ENCODE peak calls at places on chromosomes 7 and 10, in seven cellular contexts. One of them, this sample, is unnamed. For H3K9me3 and H3K4me1, the result is how much of the 10 kb centered on the place peaks cover.

GRCh38 chr10:29174389-29174788 is 114.5 kb upstream of the LYZL1 start:
- DNase-seq in cardiac muscle cell: no peak
- DNase-seq in endodermal cell: no peak
- DNase-seq in Panc1: no peak
- DNase-seq in sigmoid colon: no peak
- DNase-seq in stomach: no peak
- DNase-seq in GM23248: no peak
- DNase-seq in this sample: peak

GRCh38 chr10:11326241-11326640 is 285.2 kb downstream of the USP6NL start:
- DNase-seq in cardiac muscle cell: no peak
- DNase-seq in endodermal cell: no peak
- DNase-seq in Panc1: no peak
- DNase-seq in sigmoid colon: no peak
- DNase-seq in stomach: no peak
- DNase-seq in GM23248: no peak
- DNase-seq in this sample: no peak

GRCh38 chr10:131930150-131930549 is 29.3 kb downstream of the PPP2R2D start:
- DNase-seq in cardiac muscle cell: no peak
- DNase-seq in endodermal cell: peak
- DNase-seq in Panc1: no peak
- DNase-seq in sigmoid colon: peak
- DNase-seq in stomach: peak
- DNase-seq in GM23248: no peak
- DNase-seq in this sample: no peak

GRCh38 chr7:81162771-81163525 is 244.1 kb upstream of the SEMA3C start:
- DNase-seq in cardiac muscle cell: no peak
- DNase-seq in endodermal cell: no peak
- DNase-seq in Panc1: no peak
- DNase-seq in sigmoid colon: no peak
- DNase-seq in stomach: no peak
- DNase-seq in GM23248: peak
- DNase-seq in this sample: no peak

GRCh38 chr7:134120405-134120804 is 6.7 kb upstream of the LRGUK start:
- DNase-seq in cardiac muscle cell: no peak
- DNase-seq in endodermal cell: no peak
- DNase-seq in Panc1: no peak
- DNase-seq in sigmoid colon: no peak
- DNase-seq in stomach: no peak
- DNase-seq in GM23248: no peak
- DNase-seq in this sample: peak

GRCh38 chr7:12771378-12771877 is 84.0 kb downstream of the ARL4A start:
- DNase-seq in cardiac muscle cell: peak
- DNase-seq in endodermal cell: no peak
- DNase-seq in Panc1: no peak
- DNase-seq in sigmoid colon: peak
- DNase-seq in stomach: no peak
- DNase-seq in GM23248: peak
- DNase-seq in this sample: peak

GRCh38 chr10:101095550-101096213 is 33.9 kb downstream of the KAZALD1 start:
- DNase-seq in cardiac muscle cell: peak
- DNase-seq in endodermal cell: peak
- DNase-seq in Panc1: peak
- DNase-seq in sigmoid colon: no peak
- DNase-seq in stomach: peak
- DNase-seq in GM23248: peak
- DNase-seq in this sample: peak

GRCh38 chr7:55128693-55129394 is 110.0 kb downstream of the EGFR start:
- DNase-seq in cardiac muscle cell: peak
- DNase-seq in endodermal cell: no peak
- DNase-seq in Panc1: no peak
- DNase-seq in sigmoid colon: peak
- DNase-seq in stomach: no peak
- DNase-seq in GM23248: peak
- DNase-seq in this sample: peak

GRCh38 chr7:41247128-41247865 is 455.6 kb downstream of the INHBA start:
- DNase-seq in cardiac muscle cell: no peak
- DNase-seq in endodermal cell: no peak
- DNase-seq in Panc1: peak
- DNase-seq in sigmoid colon: no peak
- DNase-seq in stomach: no peak
- DNase-seq in GM23248: no peak
- DNase-seq in this sample: no peak

GRCh38 chr10:101001225-101002035 is 1.8 kb downstream of the LZTS2 start:
- DNase-seq in cardiac muscle cell: peak
- DNase-seq in endodermal cell: peak
- DNase-seq in Panc1: no peak
- DNase-seq in sigmoid colon: peak
- DNase-seq in stomach: peak
- DNase-seq in GM23248: peak
- DNase-seq in this sample: peak

GRCh38 chr7:388461-388960 is 98.5 kb downstream of the FOXL3 start:
- DNase-seq in cardiac muscle cell: peak
- DNase-seq in endodermal cell: peak
- DNase-seq in Panc1: no peak
- DNase-seq in sigmoid colon: no peak
- DNase-seq in stomach: peak
- DNase-seq in GM23248: no peak
- DNase-seq in this sample: no peak

GRCh38 chr7:47817922-47818321 is 130.3 kb downstream of the PKD1L1 start:
- DNase-seq in cardiac muscle cell: peak
- DNase-seq in endodermal cell: no peak
- DNase-seq in Panc1: no peak
- DNase-seq in sigmoid colon: no peak
- DNase-seq in stomach: no peak
- DNase-seq in GM23248: no peak
- DNase-seq in this sample: no peak

GRCh38 chr7:131242123-131242650 is 85.5 kb upstream of the MKLN1 start:
- DNase-seq in cardiac muscle cell: no peak
- DNase-seq in endodermal cell: no peak
- DNase-seq in Panc1: no peak
- DNase-seq in sigmoid colon: no peak
- DNase-seq in stomach: no peak
- DNase-seq in GM23248: no peak
- DNase-seq in this sample: no peak

GRCh38 chr7:35384761-35385700 is 131.1 kb upstream of the TBX20 start:
- DNase-seq in cardiac muscle cell: peak
- DNase-seq in endodermal cell: no peak
- DNase-seq in Panc1: no peak
- DNase-seq in sigmoid colon: no peak
- DNase-seq in stomach: no peak
- DNase-seq in GM23248: no peak
- DNase-seq in this sample: no peak

GRCh38 chr7:36496576-36496975 is 106.9 kb downstream of the ANLN start:
- DNase-seq in cardiac muscle cell: no peak
- DNase-seq in endodermal cell: no peak
- DNase-seq in Panc1: no peak
- DNase-seq in sigmoid colon: no peak
- DNase-seq in stomach: no peak
- DNase-seq in GM23248: no peak
- DNase-seq in this sample: no peak

GRCh38 chr7:141389423-141389822 is 161.8 kb upstream of the AGK start:
- DNase-seq in cardiac muscle cell: no peak
- DNase-seq in endodermal cell: no peak
- DNase-seq in Panc1: no peak
- DNase-seq in sigmoid colon: no peak
- DNase-seq in stomach: no peak
- DNase-seq in GM23248: no peak
- DNase-seq in this sample: no peak

GRCh38 chr7:101788517-101788916 is 28.9 kb upstream of the CUX1 start:
- DNase-seq in cardiac muscle cell: no peak
- DNase-seq in endodermal cell: no peak
- DNase-seq in Panc1: no peak
- DNase-seq in sigmoid colon: no peak
- DNase-seq in stomach: no peak
- DNase-seq in GM23248: no peak
- DNase-seq in this sample: no peak

GRCh38 chr10:17562572-17562971 is 54.6 kb downstream of the HACD1 start:
- DNase-seq in cardiac muscle cell: peak
- DNase-seq in endodermal cell: no peak
- DNase-seq in Panc1: no peak
- DNase-seq in sigmoid colon: no peak
- DNase-seq in stomach: no peak
- DNase-seq in GM23248: peak
- DNase-seq in this sample: peak

GRCh38 chr10:119024882-119025281 is 4.6 kb upstream of the NANOS1 start:
- DNase-seq in cardiac muscle cell: no peak
- DNase-seq in endodermal cell: no peak
- DNase-seq in Panc1: no peak
- DNase-seq in sigmoid colon: peak
- DNase-seq in stomach: no peak
- DNase-seq in GM23248: no peak
- DNase-seq in this sample: no peak

GRCh38 chr7:92837214-92837749 is 909 bp upstream of the CDK6 start:
- DNase-seq in cardiac muscle cell: peak
- DNase-seq in endodermal cell: no peak
- DNase-seq in Panc1: no peak
- DNase-seq in sigmoid colon: no peak
- DNase-seq in stomach: no peak
- DNase-seq in GM23248: peak
- DNase-seq in this sample: peak

GRCh38 chr10:59079386-59080226 is 96.8 kb upstream of the PHYHIPL start:
- DNase-seq in cardiac muscle cell: peak
- DNase-seq in endodermal cell: no peak
- DNase-seq in Panc1: no peak
- DNase-seq in sigmoid colon: no peak
- DNase-seq in stomach: no peak
- DNase-seq in GM23248: peak
- DNase-seq in this sample: peak

GRCh38 chr7:38660427-38661099 is 29.4 kb upstream of the AMPH start:
- DNase-seq in cardiac muscle cell: peak
- DNase-seq in endodermal cell: peak
- DNase-seq in Panc1: peak
- DNase-seq in sigmoid colon: no peak
- DNase-seq in stomach: no peak
- DNase-seq in GM23248: peak
- DNase-seq in this sample: peak

GRCh38 chr7:68244411-68244810 is 1247.8 kb downstream of the TYW1 start:
- DNase-seq in cardiac muscle cell: no peak
- DNase-seq in endodermal cell: no peak
- DNase-seq in Panc1: no peak
- DNase-seq in sigmoid colon: no peak
- DNase-seq in stomach: no peak
- DNase-seq in GM23248: no peak
- DNase-seq in this sample: no peak
- H3K9me3 ChIP-seq in cardiac muscle cell: under half
- H3K9me3 ChIP-seq in endodermal cell: under half
- H3K9me3 ChIP-seq in Panc1: under half
- H3K9me3 ChIP-seq in sigmoid colon: under half
- H3K9me3 ChIP-seq in stomach: under half
- H3K9me3 ChIP-seq in GM23248: under half
- H3K9me3 ChIP-seq in this sample: under half

DNA sequence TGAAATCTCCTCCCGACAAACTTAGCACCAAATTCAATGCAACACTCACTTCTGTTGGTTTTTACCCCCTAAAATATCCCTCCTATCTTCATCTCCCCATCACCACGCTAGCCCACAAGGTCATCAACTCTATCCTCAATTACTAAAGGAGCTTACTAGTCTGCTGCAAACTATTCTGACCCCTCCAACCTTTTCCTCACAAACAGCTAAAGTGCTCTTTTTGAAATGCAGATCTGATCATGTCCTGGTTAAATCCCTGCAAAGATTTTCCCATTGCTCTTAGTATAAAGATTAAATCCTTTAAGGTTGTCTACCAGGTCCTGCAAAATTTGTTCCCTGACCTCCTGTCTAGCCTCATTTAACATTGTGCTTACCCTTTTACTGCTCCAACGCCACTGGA is 8.6 kb downstream of the SGCE start:
- DNase-seq in cardiac muscle cell: no peak
- DNase-seq in endodermal cell: no peak
- DNase-seq in Panc1: no peak
- DNase-seq in sigmoid colon: no peak
- DNase-seq in stomach: no peak
- DNase-seq in GM23248: no peak
- DNase-seq in this sample: no peak
- H3K4me1 ChIP-seq in cardiac muscle cell: under half
- H3K4me1 ChIP-seq in endodermal cell: under half
- H3K4me1 ChIP-seq in Panc1: under half
- H3K4me1 ChIP-seq in sigmoid colon: under half
- H3K4me1 ChIP-seq in stomach: under half
- H3K4me1 ChIP-seq in GM23248: under half
- H3K4me1 ChIP-seq in this sample: under half

DNA sequence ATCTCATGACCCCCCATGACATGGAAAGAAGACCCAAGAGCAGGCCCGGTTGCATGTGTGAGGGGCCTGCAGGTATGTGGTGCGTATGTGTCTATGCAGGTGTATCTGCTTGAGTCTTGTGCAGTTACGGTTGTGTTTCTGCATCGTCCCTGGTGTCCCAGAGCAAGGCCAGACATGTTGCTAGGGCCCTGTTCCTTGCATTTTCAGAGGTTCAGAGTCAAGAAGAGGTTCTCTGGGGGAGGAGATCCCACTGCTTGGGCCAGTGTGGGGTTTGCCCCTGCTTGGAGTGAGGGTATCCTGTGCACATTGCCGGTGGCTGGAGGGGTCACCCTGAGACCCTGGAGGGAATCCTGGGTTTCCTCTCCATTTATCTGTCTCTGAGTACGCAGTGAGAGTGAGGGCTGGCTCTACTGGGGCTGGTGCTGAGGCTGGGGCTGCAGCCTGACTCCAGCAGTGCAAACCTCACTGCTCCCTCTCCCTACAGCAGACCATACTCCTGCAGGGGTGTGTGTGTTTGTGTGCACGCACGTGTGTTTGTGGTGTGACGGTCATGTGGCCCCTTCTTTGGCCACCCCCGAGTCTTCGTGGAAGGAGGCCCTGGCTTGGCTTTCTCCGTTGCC is 4.1 kb downstream of the TRIM8 start:
- DNase-seq in cardiac muscle cell: no peak
- DNase-seq in endodermal cell: no peak
- DNase-seq in Panc1: no peak
- DNase-seq in sigmoid colon: no peak
- DNase-seq in stomach: no peak
- DNase-seq in GM23248: no peak
- DNase-seq in this sample: no peak
- H3K4me3 ChIP-seq in cardiac muscle cell: no peak
- H3K4me3 ChIP-seq in endodermal cell: no peak
- H3K4me3 ChIP-seq in Panc1: no peak
- H3K4me3 ChIP-seq in sigmoid colon: peak
- H3K4me3 ChIP-seq in stomach: peak
- H3K4me3 ChIP-seq in GM23248: peak
- H3K4me3 ChIP-seq in this sample: no peak

GRCh38 chr7:63925262-63925625 is 73.4 kb upstream of the ZNF722 start:
- DNase-seq in cardiac muscle cell: no peak
- DNase-seq in endodermal cell: no peak
- DNase-seq in Panc1: no peak
- DNase-seq in sigmoid colon: no peak
- DNase-seq in stomach: no peak
- DNase-seq in GM23248: peak
- DNase-seq in this sample: no peak

GRCh38 chr7:63931057-63931600 is 67.5 kb upstream of the ZNF722 start:
- DNase-seq in cardiac muscle cell: no peak
- DNase-seq in endodermal cell: no peak
- DNase-seq in Panc1: no peak
- DNase-seq in sigmoid colon: no peak
- DNase-seq in stomach: no peak
- DNase-seq in GM23248: no peak
- DNase-seq in this sample: no peak

GRCh38 chr7:63931985-63932577 is 66.6 kb upstream of the ZNF722 start:
- DNase-seq in cardiac muscle cell: no peak
- DNase-seq in endodermal cell: no peak
- DNase-seq in Panc1: no peak
- DNase-seq in sigmoid colon: no peak
- DNase-seq in stomach: no peak
- DNase-seq in GM23248: no peak
- DNase-seq in this sample: no peak

GRCh38 chr7:63925626-63926460 is 72.8 kb upstream of the ZNF722 start:
- DNase-seq in cardiac muscle cell: peak
- DNase-seq in endodermal cell: no peak
- DNase-seq in Panc1: peak
- DNase-seq in sigmoid colon: peak
- DNase-seq in stomach: peak
- DNase-seq in GM23248: peak
- DNase-seq in this sample: no peak

GRCh38 chr7:63927261-63927660 is 71.4 kb upstream of the ZNF722 start:
- DNase-seq in cardiac muscle cell: no peak
- DNase-seq in endodermal cell: no peak
- DNase-seq in Panc1: no peak
- DNase-seq in sigmoid colon: no peak
- DNase-seq in stomach: no peak
- DNase-seq in GM23248: no peak
- DNase-seq in this sample: no peak
- H3K9me3 ChIP-seq in cardiac muscle cell: under half
- H3K9me3 ChIP-seq in endodermal cell: half or more
- H3K9me3 ChIP-seq in Panc1: under half
- H3K9me3 ChIP-seq in sigmoid colon: under half
- H3K9me3 ChIP-seq in stomach: under half
- H3K9me3 ChIP-seq in GM23248: under half
- H3K9me3 ChIP-seq in this sample: under half

This sample was measured in SJCRH30.